ENCODE peak calls at places on chromosome 7, in nine cellular contexts. One of them, this sample, is unnamed.

GRCh38 chr7:55441668-55442305 is 76.7 kb downstream of the LANCL2 start:
- DNase-seq in GM12891: no peak
- DNase-seq in RCC 7860: peak; percentile 22
- DNase-seq in HS-5: peak; percentile 41
- DNase-seq in mucosa of gallbladder: no peak
- DNase-seq in activated T-cell treated with anti-CD3 and anti-CD28 coated beads for 1 hour: no peak
- DNase-seq in H54: peak; percentile 73
- DNase-seq in MM.1S: no peak
- DNase-seq in anterior cingulate cortex: no peak
- DNase-seq in this sample: no peak

GRCh38 chr7:26305048-26305868 is 13.6 kb downstream of the SNX10 start:
- DNase-seq in GM12891: no peak
- DNase-seq in RCC 7860: peak; percentile 37
- DNase-seq in HS-5: no peak
- DNase-seq in mucosa of gallbladder: no peak
- DNase-seq in activated T-cell treated with anti-CD3 and anti-CD28 coated beads for 1 hour: no peak
- DNase-seq in H54: no peak
- DNase-seq in MM.1S: no peak
- DNase-seq in anterior cingulate cortex: no peak
- DNase-seq in this sample: no peak

GRCh38 chr7:30200591-30200990 is 65.8 kb downstream of the MTURN start:
- DNase-seq in GM12891: no peak
- DNase-seq in RCC 7860: no peak
- DNase-seq in HS-5: no peak
- DNase-seq in mucosa of gallbladder: no peak
- DNase-seq in activated T-cell treated with anti-CD3 and anti-CD28 coated beads for 1 hour: no peak
- DNase-seq in H54: no peak
- DNase-seq in MM.1S: no peak
- DNase-seq in anterior cingulate cortex: no peak
- DNase-seq in this sample: no peak

GRCh38 chr7:14542624-14543023 is 359.9 kb downstream of the DGKB start:
- DNase-seq in GM12891: no peak
- DNase-seq in RCC 7860: no peak
- DNase-seq in HS-5: no peak
- DNase-seq in mucosa of gallbladder: no peak
- DNase-seq in activated T-cell treated with anti-CD3 and anti-CD28 coated beads for 1 hour: no peak
- DNase-seq in H54: no peak
- DNase-seq in MM.1S: no peak
- DNase-seq in anterior cingulate cortex: no peak
- DNase-seq in this sample: no peak

GRCh38 chr7:127879942-127880341 is 151.3 kb downstream of the LRRC4 start:
- DNase-seq in GM12891: no peak
- DNase-seq in RCC 7860: no peak
- DNase-seq in HS-5: no peak
- DNase-seq in mucosa of gallbladder: no peak
- DNase-seq in activated T-cell treated with anti-CD3 and anti-CD28 coated beads for 1 hour: no peak
- DNase-seq in H54: no peak
- DNase-seq in MM.1S: no peak
- DNase-seq in anterior cingulate cortex: no peak
- DNase-seq in this sample: no peak

GRCh38 chr7:120680986-120681385 is 177.0 kb downstream of the TSPAN12 start:
- DNase-seq in GM12891: no peak
- DNase-seq in RCC 7860: no peak
- DNase-seq in HS-5: no peak
- DNase-seq in mucosa of gallbladder: no peak
- DNase-seq in activated T-cell treated with anti-CD3 and anti-CD28 coated beads for 1 hour: no peak
- DNase-seq in H54: no peak
- DNase-seq in MM.1S: no peak
- DNase-seq in anterior cingulate cortex: no peak
- DNase-seq in this sample: no peak

GRCh38 chr7:21944616-21945373 is 904 bp downstream of the CDCA7L start:
- DNase-seq in GM12891: no peak
- DNase-seq in RCC 7860: no peak
- DNase-seq in HS-5: peak; percentile 39
- DNase-seq in mucosa of gallbladder: peak; percentile 59
- DNase-seq in activated T-cell treated with anti-CD3 and anti-CD28 coated beads for 1 hour: peak; percentile 20
- DNase-seq in H54: no peak
- DNase-seq in MM.1S: peak; percentile 89
- DNase-seq in anterior cingulate cortex: no peak
- DNase-seq in this sample: peak; percentile 51

GRCh38 chr7:148142660-148143248 is 447.8 kb upstream of the C7orf33 start:
- DNase-seq in GM12891: peak; percentile 6
- DNase-seq in RCC 7860: peak; percentile 44
- DNase-seq in HS-5: no peak
- DNase-seq in mucosa of gallbladder: peak; percentile 41
- DNase-seq in activated T-cell treated with anti-CD3 and anti-CD28 coated beads for 1 hour: no peak
- DNase-seq in H54: no peak
- DNase-seq in MM.1S: peak; percentile 79
- DNase-seq in anterior cingulate cortex: peak; percentile 5
- DNase-seq in this sample: peak; percentile 21

GRCh38 chr7:21806388-21806787 is 139.3 kb downstream of the CDCA7L start:
- DNase-seq in GM12891: no peak
- DNase-seq in RCC 7860: no peak
- DNase-seq in HS-5: no peak
- DNase-seq in mucosa of gallbladder: no peak
- DNase-seq in activated T-cell treated with anti-CD3 and anti-CD28 coated beads for 1 hour: no peak
- DNase-seq in H54: no peak
- DNase-seq in MM.1S: no peak
- DNase-seq in anterior cingulate cortex: no peak
- DNase-seq in this sample: no peak

GRCh38 chr7:43721193-43721806 is 8.0 kb downstream of the COA1 start:
- DNase-seq in GM12891: no peak
- DNase-seq in RCC 7860: no peak
- DNase-seq in HS-5: no peak
- DNase-seq in mucosa of gallbladder: no peak
- DNase-seq in activated T-cell treated with anti-CD3 and anti-CD28 coated beads for 1 hour: no peak
- DNase-seq in H54: no peak
- DNase-seq in MM.1S: peak; percentile 71
- DNase-seq in anterior cingulate cortex: no peak
- DNase-seq in this sample: no peak

GRCh38 chr7:2720024-2720423 is 32.0 kb downstream of the AMZ1 start:
- DNase-seq in GM12891: no peak
- DNase-seq in RCC 7860: no peak
- DNase-seq in HS-5: no peak
- DNase-seq in mucosa of gallbladder: no peak
- DNase-seq in activated T-cell treated with anti-CD3 and anti-CD28 coated beads for 1 hour: no peak
- DNase-seq in H54: no peak
- DNase-seq in MM.1S: no peak
- DNase-seq in anterior cingulate cortex: peak; percentile 19
- DNase-seq in this sample: no peak

GRCh38 chr7:133669061-133669455 is 416.2 kb downstream of the EXOC4 start:
- DNase-seq in GM12891: no peak
- DNase-seq in RCC 7860: no peak
- DNase-seq in HS-5: no peak
- DNase-seq in mucosa of gallbladder: no peak
- DNase-seq in activated T-cell treated with anti-CD3 and anti-CD28 coated beads for 1 hour: no peak
- DNase-seq in H54: no peak
- DNase-seq in MM.1S: no peak
- DNase-seq in anterior cingulate cortex: no peak
- DNase-seq in this sample: no peak